ENCODE peak calls at places on chromosome 19, in six cellular contexts. One of them, this sample, is unnamed.

GRCh38 chr19:33195711-33196347 is 1.7 kb downstream of the LRP3 start:
- DNase-seq in fibroblast of lung: no peak
- DNase-seq in H9: no peak
- DNase-seq in AG04449: no peak
- DNase-seq in brain microvascular endothelial cell: no peak
- DNase-seq in BJ: no peak
- DNase-seq in this sample: no peak

GRCh38 chr19:31166206-31166605 is 183.0 kb downstream of the TSHZ3 start:
- DNase-seq in fibroblast of lung: no peak
- DNase-seq in AG04449: no peak
- DNase-seq in brain microvascular endothelial cell: no peak
- DNase-seq in H9: peak
- DNase-seq in BJ: no peak
- DNase-seq in this sample: no peak

GRCh38 chr19:2274937-2275535 is 6.9 kb downstream of the PEAK3 start:
- DNase-seq in fibroblast of lung: peak
- DNase-seq in H9: peak
- DNase-seq in brain microvascular endothelial cell: peak
- DNase-seq in BJ: no peak
- DNase-seq in AG04449: no peak
- DNase-seq in this sample: peak

GRCh38 chr19:11995174-11995573 is 30.3 kb downstream of the ZNF763 start:
- DNase-seq in fibroblast of lung: peak
- DNase-seq in BJ: no peak
- DNase-seq in H9: no peak
- DNase-seq in brain microvascular endothelial cell: peak
- DNase-seq in AG04449: no peak
- DNase-seq in this sample: no peak

GRCh38 chr19:18464646-18465045 is 26.7 kb upstream of the ISYNA1 start:
- DNase-seq in BJ: no peak
- DNase-seq in AG04449: peak
- DNase-seq in brain microvascular endothelial cell: peak
- DNase-seq in fibroblast of lung: peak
- DNase-seq in H9: no peak
- DNase-seq in this sample: peak

GRCh38 chr19:3210347-3211017 is 14.0 kb upstream of the CELF5 start:
- DNase-seq in fibroblast of lung: no peak
- DNase-seq in AG04449: no peak
- DNase-seq in H9: peak
- DNase-seq in brain microvascular endothelial cell: peak
- DNase-seq in BJ: no peak
- DNase-seq in this sample: peak

GRCh38 chr19:41324921-41325639 is 15.1 kb downstream of the CCDC97 start:
- DNase-seq in fibroblast of lung: peak
- DNase-seq in brain microvascular endothelial cell: peak
- DNase-seq in H9: peak
- DNase-seq in AG04449: no peak
- DNase-seq in BJ: no peak
- DNase-seq in this sample: peak

GRCh38 chr19:610071-610800 is 20.6 kb downstream of the HCN2 start:
- DNase-seq in fibroblast of lung: no peak
- DNase-seq in brain microvascular endothelial cell: no peak
- DNase-seq in AG04449: no peak
- DNase-seq in BJ: no peak
- DNase-seq in H9: no peak
- DNase-seq in this sample: no peak

GRCh38 chr19:6632002-6632621 is 37.8 kb downstream of the TNFSF14 start:
- DNase-seq in BJ: no peak
- DNase-seq in brain microvascular endothelial cell: peak
- DNase-seq in H9: peak
- DNase-seq in AG04449: no peak
- DNase-seq in fibroblast of lung: peak
- DNase-seq in this sample: peak

GRCh38 chr19:10471909-10472308 is 31.2 kb downstream of the KEAP1 start:
- DNase-seq in AG04449: no peak
- DNase-seq in fibroblast of lung: peak
- DNase-seq in brain microvascular endothelial cell: peak
- DNase-seq in BJ: no peak
- DNase-seq in H9: no peak
- DNase-seq in this sample: peak

GRCh38 chr19:47863514-47863936 is 4.5 kb downstream of the TPRX2 start:
- DNase-seq in fibroblast of lung: peak
- DNase-seq in BJ: no peak
- DNase-seq in brain microvascular endothelial cell: peak
- DNase-seq in H9: peak
- DNase-seq in AG04449: no peak
- DNase-seq in this sample: peak

GRCh38 chr19:45442927-45443461 is 19.3 kb upstream of the ERCC1 start:
- DNase-seq in H9: peak
- DNase-seq in fibroblast of lung: peak
- DNase-seq in AG04449: no peak
- DNase-seq in BJ: no peak
- DNase-seq in brain microvascular endothelial cell: peak
- DNase-seq in this sample: no peak

GRCh38 chr19:45913874-45914830 is at the start of gene NANOS2:
- DNase-seq in fibroblast of lung: no peak
- DNase-seq in brain microvascular endothelial cell: no peak
- DNase-seq in AG04449: no peak
- DNase-seq in BJ: no peak
- DNase-seq in H9: peak
- DNase-seq in this sample: no peak

GRCh38 chr19:6412111-6412999 is 12.3 kb downstream of the KHSRP start:
- DNase-seq in BJ: no peak
- DNase-seq in H9: peak
- DNase-seq in brain microvascular endothelial cell: peak
- DNase-seq in AG04449: no peak
- DNase-seq in fibroblast of lung: no peak
- DNase-seq in this sample: no peak

GRCh38 chr19:39196860-39197562 is at the start of gene NCCRP1:
- DNase-seq in AG04449: no peak
- DNase-seq in fibroblast of lung: no peak
- DNase-seq in brain microvascular endothelial cell: no peak
- DNase-seq in BJ: no peak
- DNase-seq in H9: peak
- DNase-seq in this sample: no peak

GRCh38 chr19:8237026-8237425 is 27.9 kb downstream of the CERS4 start:
- DNase-seq in brain microvascular endothelial cell: no peak
- DNase-seq in AG04449: no peak
- DNase-seq in H9: no peak
- DNase-seq in BJ: no peak
- DNase-seq in fibroblast of lung: no peak
- DNase-seq in this sample: no peak

GRCh38 chr19:31127132-31127967 is 221.9 kb downstream of the TSHZ3 start:
- DNase-seq in brain microvascular endothelial cell: peak
- DNase-seq in H9: no peak
- DNase-seq in AG04449: peak
- DNase-seq in fibroblast of lung: peak
- DNase-seq in BJ: peak
- DNase-seq in this sample: peak

GRCh38 chr19:48379058-48379457 is 12.3 kb downstream of the KDELR1 start:
- DNase-seq in brain microvascular endothelial cell: no peak
- DNase-seq in BJ: no peak
- DNase-seq in H9: no peak
- DNase-seq in fibroblast of lung: no peak
- DNase-seq in AG04449: no peak
- DNase-seq in this sample: no peak

GRCh38 chr19:43362179-43362578 is 8.7 kb downstream of the CD177 start:
- DNase-seq in fibroblast of lung: peak
- DNase-seq in BJ: no peak
- DNase-seq in brain microvascular endothelial cell: no peak
- DNase-seq in AG04449: no peak
- DNase-seq in H9: no peak
- DNase-seq in this sample: peak

GRCh38 chr19:21321996-21322395 is 7.2 kb downstream of the ZNF708 start:
- DNase-seq in H9: no peak
- DNase-seq in BJ: no peak
- DNase-seq in fibroblast of lung: peak
- DNase-seq in brain microvascular endothelial cell: peak
- DNase-seq in AG04449: no peak
- DNase-seq in this sample: no peak

GRCh38 chr19:55683449-55684261 is 8.6 kb downstream of the EPN1 start:
- DNase-seq in AG04449: no peak
- DNase-seq in fibroblast of lung: no peak
- DNase-seq in brain microvascular endothelial cell: no peak
- DNase-seq in BJ: no peak
- DNase-seq in H9: no peak
- DNase-seq in this sample: no peak

GRCh38 chr19:58010507-58010906 is 7.9 kb upstream of the ZNF606 start:
- DNase-seq in BJ: no peak
- DNase-seq in brain microvascular endothelial cell: no peak
- DNase-seq in AG04449: no peak
- DNase-seq in H9: no peak
- DNase-seq in fibroblast of lung: no peak
- DNase-seq in this sample: no peak

GRCh38 chr19:58009666-58010301 is 7.2 kb upstream of the ZNF606 start:
- DNase-seq in fibroblast of lung: peak
- DNase-seq in BJ: no peak
- DNase-seq in H9: peak
- DNase-seq in AG04449: no peak
- DNase-seq in brain microvascular endothelial cell: peak
- DNase-seq in this sample: no peak

GRCh38 chr19:58003153-58003828 is 671 bp upstream of the ZNF606 start:
- DNase-seq in AG04449: no peak
- DNase-seq in brain microvascular endothelial cell: no peak
- DNase-seq in H9: peak
- DNase-seq in fibroblast of lung: peak
- DNase-seq in BJ: no peak
- DNase-seq in this sample: no peak

GRCh38 chr19:58009301-58009665 is 6.7 kb upstream of the ZNF606 start:
- DNase-seq in AG04449: no peak
- DNase-seq in H9: no peak
- DNase-seq in BJ: no peak
- DNase-seq in brain microvascular endothelial cell: no peak
- DNase-seq in fibroblast of lung: no peak
- DNase-seq in this sample: no peak

GRCh38 chr19:58007285-58007684 is 4.7 kb upstream of the ZNF606 start:
- DNase-seq in BJ: no peak
- DNase-seq in H9: peak
- DNase-seq in AG04449: no peak
- DNase-seq in brain microvascular endothelial cell: no peak
- DNase-seq in fibroblast of lung: no peak
- DNase-seq in this sample: no peak
- TF ChIP-seq CTCF in BJ: no peak
- TF ChIP-seq CTCF in H9: peak
- TF ChIP-seq CTCF in AG04449: no peak
- TF ChIP-seq CTCF in brain microvascular endothelial cell: no peak
- TF ChIP-seq CTCF in fibroblast of lung: no peak
- TF ChIP-seq CTCF in this sample: peak

DNA sequence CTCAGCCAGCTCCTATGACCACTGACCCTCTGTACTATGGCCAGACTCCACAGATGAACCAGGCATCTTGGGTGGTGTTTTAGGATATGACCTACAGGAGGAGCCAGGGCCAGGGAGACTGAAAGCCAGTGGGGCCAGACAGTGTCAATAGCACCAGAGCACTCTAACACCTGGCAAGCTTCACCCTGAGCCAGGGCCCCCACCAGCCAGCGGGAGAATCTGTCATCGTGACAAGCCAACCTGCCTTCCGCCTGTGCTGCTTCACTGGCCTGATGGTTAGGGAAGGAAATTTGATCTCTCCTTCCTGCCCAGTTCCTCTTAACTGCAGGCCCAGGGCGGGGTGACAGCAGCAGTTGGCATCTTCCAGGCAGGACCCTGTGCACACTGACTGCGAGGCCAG is 222.4 kb downstream of the UQCRFS1 start:
- DNase-seq in brain microvascular endothelial cell: no peak
- DNase-seq in AG04449: no peak
- DNase-seq in fibroblast of lung: no peak
- DNase-seq in BJ: no peak
- DNase-seq in H9: peak
- DNase-seq in this sample: no peak
- TF ChIP-seq CTCF in brain microvascular endothelial cell: no peak
- TF ChIP-seq CTCF in AG04449: no peak
- TF ChIP-seq CTCF in fibroblast of lung: no peak
- TF ChIP-seq CTCF in BJ: no peak
- TF ChIP-seq CTCF in H9: peak
- TF ChIP-seq CTCF in this sample: no peak

DNA sequence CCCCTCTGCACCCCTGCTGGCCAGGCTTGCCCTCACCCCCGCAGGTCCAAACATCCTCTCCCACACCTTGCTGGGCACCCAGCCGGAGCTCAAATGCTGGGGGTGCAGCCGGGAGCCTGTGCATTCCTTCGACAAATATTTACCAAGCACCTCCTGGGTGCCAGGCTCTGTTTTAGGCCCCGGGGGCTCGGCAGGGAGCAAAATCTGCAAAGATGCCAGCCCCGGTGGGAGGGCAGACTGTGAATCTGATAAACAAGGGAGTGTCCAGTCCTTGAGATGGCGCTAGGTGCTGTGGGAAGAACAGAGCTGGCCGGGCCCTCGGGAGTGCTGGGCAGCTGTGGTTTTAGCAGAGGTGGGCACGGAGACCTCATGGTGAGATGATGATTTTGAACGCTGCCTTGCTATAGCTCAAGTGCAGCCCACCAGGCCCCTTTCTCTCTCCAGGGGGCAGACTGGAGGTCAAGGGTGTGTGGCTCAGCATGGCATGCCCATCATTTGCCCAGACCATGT is 10.6 kb downstream of the NFIX start:
- DNase-seq in AG04449: no peak
- DNase-seq in BJ: no peak
- DNase-seq in brain microvascular endothelial cell: no peak
- DNase-seq in H9: no peak
- DNase-seq in fibroblast of lung: no peak
- DNase-seq in this sample: no peak
- TF ChIP-seq CTCF in AG04449: no peak
- TF ChIP-seq CTCF in BJ: no peak
- TF ChIP-seq CTCF in brain microvascular endothelial cell: no peak
- TF ChIP-seq CTCF in H9: no peak
- TF ChIP-seq CTCF in fibroblast of lung: no peak
- TF ChIP-seq CTCF in this sample: no peak

GRCh38 chr19:35931874-35932202 is 4.3 kb upstream of the LRFN3 start:
- DNase-seq in AG04449: no peak
- DNase-seq in H9: no peak
- DNase-seq in brain microvascular endothelial cell: no peak
- DNase-seq in fibroblast of lung: no peak
- DNase-seq in BJ: no peak
- DNase-seq in this sample: no peak
- TF ChIP-seq CTCF in AG04449: no peak
- TF ChIP-seq CTCF in H9: no peak
- TF ChIP-seq CTCF in brain microvascular endothelial cell: no peak
- TF ChIP-seq CTCF in fibroblast of lung: no peak
- TF ChIP-seq CTCF in BJ: no peak
- TF ChIP-seq CTCF in this sample: no peak

GRCh38 chr19:35911173-35911572 is 3.1 kb upstream of the TYROBP start:
- DNase-seq in H9: peak
- DNase-seq in AG04449: no peak
- DNase-seq in brain microvascular endothelial cell: no peak
- DNase-seq in fibroblast of lung: no peak
- DNase-seq in BJ: no peak
- DNase-seq in this sample: no peak
- TF ChIP-seq CTCF in H9: peak
- TF ChIP-seq CTCF in AG04449: no peak
- TF ChIP-seq CTCF in brain microvascular endothelial cell: no peak
- TF ChIP-seq CTCF in fibroblast of lung: no peak
- TF ChIP-seq CTCF in BJ: no peak
- TF ChIP-seq CTCF in this sample: no peak

This sample was measured in HFFc6.